ENCODE peak calls at places on chromosome 13, in ten cellular contexts. A, W, H, K, Y, I, O, Z, M and C are unnamed samples.

GRCh38 chr13:103031332-103031873 is 34.8 kb downstream of the SLC10A2 start:
- DNase-seq in Z (no peak), H (no peak), A (no peak), W (no peak), O (no peak), K (no peak), I (no peak), Y (no peak), M (no peak), C (no peak)

GRCh38 chr13:27038323-27038722 is 133.3 kb downstream of the USP12 start:
- DNase-seq in H (no peak), I (no peak), K (no peak), W (no peak), Z (no peak), Y (no peak), O (no peak), M (no peak), A (peak), C (no peak)

GRCh38 chr13:51590966-51591627 is 6.8 kb downstream of the WDFY2 start:
- DNase-seq in A (no peak), M (no peak), W (no peak), Z (peak), O (peak), Y (peak), I (no peak), K (no peak), H (peak), C (no peak)

GRCh38 chr13:102128216-102128800 is 273.5 kb downstream of the FGF14 start:
- DNase-seq in M (no peak), Y (no peak), K (no peak), A (no peak), W (no peak), Z (peak), I (no peak), H (no peak), O (peak), C (no peak)

GRCh38 chr13:37640499-37640898 is 41.9 kb upstream of the POSTN start:
- DNase-seq in O (peak), W (no peak), K (no peak), Y (no peak), Z (no peak), H (no peak), I (no peak), M (no peak), A (no peak), C (no peak)

GRCh38 chr13:79614519-79614918 is 133.6 kb downstream of the NDFIP2 start:
- DNase-seq in H (no peak), A (no peak), W (no peak), Z (no peak), K (no peak), O (no peak), Y (no peak), M (no peak), I (no peak), C (no peak)

GRCh38 chr13:100478107-100478809 is 110.3 kb downstream of the GGACT start:
- DNase-seq in W (no peak), Z (no peak), Y (no peak), O (no peak), K (no peak), I (no peak), A (no peak), M (no peak), H (no peak), C (no peak)

GRCh38 chr13:34340534-34340933 is 522.6 kb downstream of the RFC3 start:
- DNase-seq in Y (no peak), H (no peak), Z (peak), W (no peak), O (no peak), I (no peak), K (no peak), M (no peak), A (no peak), C (no peak)

GRCh38 chr13:100694722-100695644 is 20.4 kb upstream of the TMTC4 start:
- DNase-seq in H (no peak), M (no peak), Y (peak), A (peak), O (peak), K (peak), Z (no peak), I (no peak), W (peak), C (no peak)

GRCh38 chr13:110326263-110326904 is 19.3 kb downstream of the COL4A2 start:
- DNase-seq in K (no peak), A (no peak), M (no peak), Z (no peak), I (peak), O (no peak), H (no peak), Y (no peak), W (no peak), C (no peak)

GRCh38 chr13:110509971-110510786 is 51.3 kb downstream of the RAB20 start:
- DNase-seq in Z (no peak), I (peak), M (no peak), K (no peak), Y (no peak), H (no peak), W (no peak), A (no peak), O (peak), C (no peak)

GRCh38 chr13:33281951-33282595 is 3.5 kb downstream of the STARD13 start:
- DNase-seq in O (no peak), M (no peak), A (no peak), Z (no peak), W (no peak), I (no peak), K (no peak), H (no peak), Y (no peak), C (no peak)

GRCh38 chr13:26941345-26942174 is 181.0 kb upstream of the GPR12 start:
- DNase-seq in K (no peak), Y (no peak), Z (no peak), H (no peak), A (no peak), M (no peak), I (no peak), O (peak), W (no peak), C (no peak)

GRCh38 chr13:57437587-57437986 is 194.0 kb upstream of the PCDH17 start:
- DNase-seq in Y (no peak), W (no peak), Z (no peak), H (no peak), K (no peak), A (no peak), O (no peak), I (no peak), M (no peak), C (no peak)

GRCh38 chr13:23477096-23477495 is 43.6 kb upstream of the SACS start:
- DNase-seq in Z (no peak), W (no peak), K (no peak), M (no peak), Y (no peak), A (no peak), O (no peak), I (no peak), H (no peak), C (no peak)

GRCh38 chr13:36413161-36413560 is 19.1 kb upstream of the CCNA1 start:
- DNase-seq in O (no peak), I (no peak), H (no peak), Z (no peak), W (no peak), M (no peak), Y (no peak), K (no peak), A (no peak), C (no peak)

GRCh38 chr13:110150384-110151091 is 156.4 kb downstream of the COL4A1 start:
- DNase-seq in Y (no peak), K (no peak), H (no peak), W (no peak), I (no peak), Z (no peak), A (no peak), O (no peak), M (no peak), C (no peak)

GRCh38 chr13:35190241-35190640 is 248.2 kb downstream of the NBEA start:
- DNase-seq in O (no peak), H (no peak), A (no peak), Z (no peak), Y (no peak), K (no peak), I (no peak), M (no peak), W (no peak), C (no peak)

GRCh38 chr13:99071666-99072065 is 93.8 kb upstream of the DOCK9 start:
- DNase-seq in Y (no peak), M (no peak), O (no peak), H (no peak), I (no peak), Z (no peak), A (no peak), W (no peak), K (no peak), C (no peak)

GRCh38 chr13:106110241-106110855 is 425.1 kb downstream of the EFNB2 start:
- DNase-seq in O (no peak), W (no peak), H (no peak), K (no peak), A (no peak), M (no peak), Y (no peak), Z (no peak), I (no peak), C (no peak)

GRCh38 chr13:77697208-77698103 is at the start of gene SLAIN1:
- DNase-seq in Z (peak), Y (peak), O (peak), H (peak), A (no peak), M (peak), I (peak), W (peak), K (peak), C (peak)

GRCh38 chr13:110333837-110334236 is 26.8 kb downstream of the COL4A2 start:
- DNase-seq in K (no peak), A (no peak), M (no peak), Y (no peak), W (no peak), Z (no peak), O (no peak), I (no peak), H (no peak), C (no peak)

GRCh38 chr13:75739244-75739868 is 103.2 kb downstream of the LMO7 start:
- DNase-seq in I (no peak), K (no peak), Z (no peak), W (no peak), O (no peak), Y (no peak), A (no peak), H (no peak), M (no peak), C (no peak)

GRCh38 chr13:67238277-67238859 is 8.2 kb upstream of the PCDH9 start:
- DNase-seq in A (peak), I (no peak), M (no peak), Y (peak), K (no peak), H (no peak), W (no peak), O (peak), Z (no peak), C (no peak)

GRCh38 chr13:28658796-28659610 is at the start of gene POMP:
- DNase-seq in W (peak), M (peak), O (peak), Z (peak), A (peak), Y (peak), H (peak), I (peak), K (peak), C (peak)
- TF ChIP-seq POLR2A in W (peak), M (peak), O (peak), Z (peak), A (peak), Y (peak), H (peak), I (peak), K (peak), C (peak)

GRCh38 chr13:19959831-19960672 is 1.5 kb downstream of the ZMYM2 start:
- DNase-seq in I (peak), Y (peak), M (peak), K (peak), H (peak), A (peak), O (peak), W (peak), Z (peak), C (peak)

GRCh38 chr13:19957320-19958118 is 1.0 kb upstream of the ZMYM2 start:
- DNase-seq in A (no peak), O (peak), K (no peak), M (peak), W (peak), Z (peak), I (peak), Y (no peak), H (peak), C (peak)

GRCh38 chr13:19959141-19959830 is 759 bp downstream of the ZMYM2 start:
- DNase-seq in K (no peak), Y (peak), W (peak), O (peak), I (peak), M (peak), A (peak), Z (peak), H (peak), C (peak)

GRCh38 chr13:19960673-19961015 is 2.1 kb downstream of the ZMYM2 start:
- DNase-seq in K (no peak), I (no peak), O (peak), Y (no peak), A (no peak), H (no peak), M (no peak), Z (no peak), W (no peak), C (no peak)

DNA sequence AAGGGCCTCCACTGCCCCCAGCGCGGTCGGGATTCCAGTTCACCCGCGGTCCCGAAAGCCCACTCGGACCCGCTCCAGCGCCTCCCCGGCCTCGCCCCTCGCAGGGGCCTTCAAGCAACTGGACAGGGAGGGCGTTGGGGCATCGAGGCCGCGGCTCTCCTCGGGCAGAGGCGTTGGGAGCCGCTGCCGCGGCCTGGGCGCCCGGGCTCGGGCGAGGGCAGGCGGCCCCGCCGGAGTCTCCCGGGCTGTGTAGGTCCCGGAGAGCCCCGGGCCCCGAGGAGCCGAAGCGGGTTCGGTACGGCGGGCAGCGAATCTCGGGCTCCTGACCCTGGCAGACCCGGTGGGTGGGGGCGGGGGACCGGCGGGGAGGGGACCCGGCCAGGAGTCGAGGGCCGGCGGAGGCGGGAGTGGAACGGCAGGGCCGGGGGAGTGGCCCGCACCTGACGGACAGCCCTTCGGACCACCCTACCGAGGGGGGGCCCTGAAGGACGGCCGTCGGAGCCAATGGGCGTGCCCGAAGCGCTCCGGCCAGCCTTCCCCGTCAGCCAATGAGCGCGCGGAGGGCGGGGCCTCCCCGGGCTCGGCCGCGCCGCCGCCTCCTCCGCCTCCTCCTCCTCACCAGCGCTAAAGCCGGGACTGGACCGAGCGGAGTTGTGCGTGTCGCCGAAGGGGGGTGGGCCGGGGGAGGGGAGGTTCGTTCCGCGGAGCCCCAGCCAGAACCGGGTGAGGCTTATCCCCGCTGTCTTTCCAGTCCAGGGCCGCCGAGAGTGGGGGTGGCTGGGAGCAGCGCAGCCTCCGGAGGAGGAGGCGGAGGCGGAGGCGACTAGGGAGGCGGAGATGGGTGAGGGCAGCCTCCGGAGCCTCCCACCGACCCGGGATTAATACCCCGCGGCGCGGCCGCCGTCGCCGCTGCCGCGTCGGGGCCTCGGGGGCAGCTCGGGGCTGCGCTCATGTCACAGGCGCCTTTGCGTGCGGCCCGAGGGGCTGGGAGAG is at the start of gene ZMYM2:
- DNase-seq in H (peak), A (peak), Z (peak), K (peak), O (peak), M (peak), I (peak), W (peak), Y (peak), C (peak)
- TF ChIP-seq POLR2A in H (peak), A (peak), Z (peak), K (peak), O (peak), M (peak), I (peak), W (no peak), Y (peak), C (peak)

DNA sequence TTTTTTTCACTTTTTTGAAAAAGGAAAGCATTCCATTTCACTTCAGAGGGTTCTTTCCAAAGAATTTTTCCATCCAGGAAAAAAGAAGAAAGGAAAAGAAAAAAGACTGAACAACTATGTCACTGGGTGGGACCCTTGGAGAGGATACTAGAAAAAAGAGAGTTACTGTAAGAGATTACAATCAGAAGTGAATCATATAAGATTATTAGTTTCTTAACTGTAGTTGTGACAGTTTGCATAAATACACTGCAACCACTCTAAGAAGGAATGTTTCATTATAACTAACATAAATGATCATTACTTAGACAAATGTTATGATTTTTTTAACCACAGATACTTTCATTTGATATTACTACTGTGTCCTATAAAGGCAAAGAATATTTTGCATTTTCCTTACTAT is 87.7 kb downstream of the KLF12 start:
- DNase-seq in M (no peak), A (no peak), K (no peak), I (no peak), Y (no peak), W (no peak), O (no peak), H (no peak), Z (no peak), C (no peak)
- TF ChIP-seq POLR2A in M (no peak), A (no peak), K (no peak), I (no peak), Y (no peak), W (no peak), O (no peak), H (no peak), Z (no peak), C (no peak)

DNA sequence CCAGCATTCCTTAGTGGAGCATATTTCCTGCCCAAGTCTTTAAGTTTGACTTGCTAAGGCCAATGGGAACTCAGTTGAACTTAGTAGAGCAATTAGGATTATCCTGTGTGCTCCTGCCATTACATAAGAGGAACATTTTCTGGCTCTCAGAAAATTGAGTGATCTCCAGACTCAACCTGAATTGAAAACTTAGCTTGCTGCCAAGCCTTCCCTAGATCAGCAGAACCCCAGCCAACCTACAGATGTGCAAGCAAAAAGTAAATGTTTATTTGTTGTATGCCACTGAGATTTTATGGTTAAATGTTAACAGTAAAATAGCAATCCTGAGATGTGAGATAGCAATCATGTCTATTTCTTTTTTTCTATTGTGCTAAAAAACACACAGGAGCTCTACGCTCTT is 350.9 kb downstream of the OLFM4 start:
- DNase-seq in A (no peak), O (no peak), Z (no peak), K (no peak), I (no peak), M (no peak), Y (no peak), W (no peak), H (no peak), C (no peak)
- TF ChIP-seq POLR2A in A (no peak), O (no peak), Z (no peak), K (no peak), I (no peak), M (no peak), Y (no peak), W (no peak), H (no peak), C (no peak)

DNA sequence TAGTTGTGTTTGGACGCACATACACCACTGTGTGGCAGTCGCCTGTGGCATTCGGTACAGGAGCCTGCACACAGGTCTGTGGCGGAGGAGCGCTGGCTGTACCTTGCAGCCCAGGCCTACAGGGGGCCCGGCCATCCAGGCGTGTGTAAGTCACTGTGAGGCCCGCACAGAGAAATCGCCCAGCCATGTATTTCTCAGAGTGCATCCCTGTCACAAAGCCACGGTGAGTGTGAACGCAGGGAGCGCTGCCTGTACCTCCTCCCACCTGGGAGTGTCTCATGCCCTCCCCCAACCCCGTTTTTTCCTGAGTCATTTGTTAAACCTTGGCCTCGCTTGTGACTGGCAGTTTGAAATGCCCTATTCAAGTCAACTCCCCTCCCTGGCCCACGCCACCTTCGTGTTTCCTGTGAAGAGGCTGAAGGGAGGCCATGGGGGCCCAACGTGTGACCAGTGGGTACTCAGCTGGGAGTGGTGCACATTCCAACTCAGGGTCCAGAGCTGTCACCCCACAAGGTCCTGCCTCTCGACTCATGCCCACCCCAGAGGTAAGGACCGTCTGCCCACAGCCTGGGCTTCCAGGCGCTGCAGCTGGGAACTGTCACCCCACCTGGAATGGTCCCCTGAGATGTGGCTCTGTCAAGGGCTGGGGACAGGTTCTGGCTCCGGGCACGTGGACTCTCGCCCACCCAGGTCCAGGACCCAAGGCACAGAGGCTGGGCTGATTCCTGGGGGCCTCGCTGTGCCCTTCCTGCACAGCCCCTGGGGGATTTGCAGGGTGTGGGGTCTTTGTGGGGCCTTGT is 11.6 kb upstream of the RASA3 start:
- DNase-seq in Z (no peak), H (no peak), A (peak), O (peak), M (peak), K (no peak), W (no peak), Y (peak), I (peak), C (peak)
- TF ChIP-seq POLR2A in Z (no peak), H (no peak), A (no peak), O (no peak), M (no peak), K (no peak), W (no peak), Y (no peak), I (no peak), C (no peak)

DNA sequence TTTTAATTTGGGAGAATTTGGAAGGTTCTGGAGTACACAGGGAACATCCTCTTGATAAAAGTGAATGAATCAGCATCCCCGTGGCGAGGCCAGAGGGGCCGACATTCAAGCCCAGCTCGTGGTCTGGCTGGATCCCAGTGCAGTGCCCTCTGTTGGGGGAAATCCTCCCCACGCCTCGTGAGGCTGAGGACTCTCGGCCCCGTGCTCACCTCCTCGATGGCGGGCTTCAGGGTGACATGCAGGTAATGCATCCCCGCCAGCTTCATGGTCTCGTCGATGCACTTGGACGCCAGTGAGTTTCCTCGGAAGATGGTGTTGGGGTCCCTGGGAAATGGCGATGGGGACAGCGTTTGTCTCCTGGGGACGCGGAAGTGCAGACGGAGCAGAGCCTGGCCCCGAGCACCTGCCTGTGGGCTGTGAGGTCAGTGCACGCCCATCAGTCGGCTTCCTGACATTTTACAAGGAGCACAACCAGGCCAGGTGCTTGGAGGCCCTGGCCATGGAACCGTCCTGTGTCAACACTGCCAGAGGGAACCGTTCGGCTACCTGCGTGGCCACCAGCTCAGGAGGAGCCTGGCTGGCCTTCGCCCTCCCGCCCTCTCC is 43.3 kb upstream of the C13orf46 start:
- DNase-seq in W (no peak), Z (no peak), A (no peak), I (peak), Y (no peak), O (no peak), M (no peak), K (no peak), H (no peak), C (no peak)
- TF ChIP-seq POLR2A in W (no peak), Z (no peak), A (no peak), I (no peak), Y (no peak), O (no peak), M (no peak), K (no peak), H (no peak), C (no peak)